ENCODE peak calls at places on chromosome 18, in five cellular contexts. S is adrenal gland; Z is stomach; V is GM23338; I is CD4-positive, CD25-positive, alpha-beta regulatory T cell. P is an unnamed sample.
A peak's percentile ranks its signal among the peaks of the same experiment; 100 is the strongest.

GRCh38 chr18:29874519-29875098 is 1167.9 kb downstream of the DSC3 start:
- DNase-seq in S (no peak), Z (no peak), V (peak; percentile 78), I (no peak), P (no peak)

GRCh38 chr18:67672142-67672541 is 155.6 kb upstream of the DSEL start:
- DNase-seq in S (no peak), Z (no peak), V (no peak), I (no peak), P (no peak)

GRCh38 chr18:70520867-70521266 is 232.0 kb downstream of the SOCS6 start:
- DNase-seq in S (no peak), Z (no peak), V (no peak), I (no peak), P (no peak)

GRCh38 chr18:40346146-40346545 is 1608.9 kb upstream of the PIK3C3 start:
- DNase-seq in S (no peak), Z (no peak), V (no peak), I (no peak), P (no peak)

GRCh38 chr18:78542204-78542603 is 437.4 kb upstream of the SALL3 start:
- DNase-seq in S (peak; percentile 62), Z (peak; percentile 94), V (no peak), I (no peak), P (no peak)

GRCh38 chr18:28015671-28016070 is 161.3 kb downstream of the CDH2 start:
- DNase-seq in S (no peak), Z (no peak), V (peak; percentile 22), I (no peak), P (no peak)

GRCh38 chr18:73235491-73235890 is 367.7 kb upstream of the NETO1 start:
- DNase-seq in S (no peak), Z (no peak), V (no peak), I (no peak), P (no peak)

GRCh38 chr18:21099442-21099841 is 12.2 kb downstream of the ROCK1 start:
- DNase-seq in S (no peak), Z (no peak), V (no peak), I (no peak), P (no peak)

GRCh38 chr18:2515408-2515807 is 55.9 kb downstream of the METTL4 start:
- DNase-seq in S (no peak), Z (no peak), V (no peak), I (no peak), P (no peak)

GRCh38 chr18:23265691-23266399 is 130.6 kb downstream of the CABLES1 start:
- DNase-seq in S (no peak), Z (no peak), V (no peak), I (no peak), P (no peak)

GRCh38 chr18:8876887-8877286 is 171.5 kb downstream of the MTCL1 start:
- DNase-seq in S (no peak), Z (no peak), V (no peak), I (no peak), P (no peak)

GRCh38 chr18:27665264-27665799 is 480.2 kb upstream of the CHST9 start:
- DNase-seq in S (no peak), Z (no peak), V (peak; percentile 69), I (no peak), P (no peak)

GRCh38 chr18:63262369-63263335 is 56.9 kb downstream of the BCL2 start:
- DNase-seq in S (no peak), Z (no peak), V (no peak), I (no peak), P (peak; percentile 36)
- H3K4me3 ChIP-seq in S (no peak overlapping the region), Z (no peak overlapping the region), V (no peak overlapping the region), I (no peak overlapping the region), P (no peak overlapping the region)

DNA sequence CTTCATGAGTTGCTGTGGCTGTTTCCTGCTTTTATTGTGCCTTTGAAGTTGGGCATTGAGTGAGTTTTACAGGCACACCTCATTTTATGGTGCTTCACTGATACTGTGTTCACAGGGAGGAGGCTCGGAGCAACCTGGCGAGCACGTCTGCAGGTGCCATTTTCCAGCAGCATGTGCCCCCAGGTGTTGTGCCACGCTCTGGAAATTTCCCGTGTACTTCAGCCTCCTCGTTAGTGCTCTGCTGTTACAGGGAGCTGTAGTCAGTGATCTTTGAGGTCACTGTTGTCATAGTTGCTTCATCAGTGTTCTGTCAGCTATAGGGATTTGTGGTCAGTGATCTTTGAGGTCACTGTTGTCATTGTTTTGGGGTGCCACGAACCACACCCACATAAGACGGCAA is 20.1 kb downstream of the CTDP1 start:
- DNase-seq in S (no peak), Z (no peak), V (no peak), I (no peak), P (no peak)
- H3K27ac ChIP-seq in S (no peak overlapping the region), Z (no peak overlapping the region), V (no peak overlapping the region), I (no peak overlapping the region), P (no peak overlapping the region)

GRCh38 chr18:62585274-62586147 is 62.7 kb downstream of the ZCCHC2 start:
- DNase-seq in S (no peak), Z (no peak), V (no peak), I (peak; percentile 2), P (no peak)

GRCh38 chr18:62588217-62588616 is 65.4 kb downstream of the ZCCHC2 start:
- DNase-seq in S (no peak), Z (no peak), V (no peak), I (no peak), P (no peak)

GRCh38 chr18:62586148-62586774 is 63.4 kb downstream of the ZCCHC2 start:
- DNase-seq in S (peak; percentile 81), Z (peak; percentile 60), V (peak; percentile 85), I (peak; percentile 41), P (peak; percentile 60)

GRCh38 chr18:62587689-62588088 is 64.9 kb downstream of the ZCCHC2 start:
- DNase-seq in S (no peak), Z (no peak), V (no peak), I (no peak), P (no peak)

GRCh38 chr18:62586781-62587487 is 64.1 kb downstream of the ZCCHC2 start:
- DNase-seq in S (no peak), Z (no peak), V (no peak), I (no peak), P (no peak)
- H3K4me1 ChIP-seq in S (no peaks in the 10 kb centered on the region), Z (peaks cover 25% of the 10 kb centered on the region), V (peaks cover 8% of the 10 kb centered on the region), I (peaks cover 26% of the 10 kb centered on the region), P (no peaks in the 10 kb centered on the region)

GRCh38 chr18:12476955-12477354 is 69.2 kb downstream of the PRELID3A start:
- DNase-seq in S (no peak), Z (no peak), V (no peak), I (no peak), P (no peak)
- H3K4me3 ChIP-seq in S (no peak overlapping the region), Z (no peak overlapping the region), V (no peak overlapping the region), I (no peak overlapping the region), P (no peak overlapping the region)

GRCh38 chr18:37252854-37253396 is 312.7 kb downstream of the CELF4 start:
- DNase-seq in S (no peak), Z (no peak), V (peak; percentile 35), I (no peak), P (no peak)
- H3K27ac ChIP-seq in S (no peak overlapping the region), Z (no peak overlapping the region), V (no peak overlapping the region), I (no peak overlapping the region), P (no peak overlapping the region)

GRCh38 chr18:44805176-44805575 is 124.5 kb downstream of the SETBP1 start:
- DNase-seq in S (no peak), Z (no peak), V (no peak), I (no peak), P (no peak)

GRCh38 chr18:44803019-44803650 is 122.4 kb downstream of the SETBP1 start:
- DNase-seq in S (no peak), Z (peak; percentile 78), V (peak; percentile 49), I (no peak), P (peak; percentile 62)

GRCh38 chr18:44804033-44804432 is 123.3 kb downstream of the SETBP1 start:
- DNase-seq in S (no peak), Z (no peak), V (no peak), I (no peak), P (no peak)

GRCh38 chr18:44801796-44802195 is 121.1 kb downstream of the SETBP1 start:
- DNase-seq in S (no peak), Z (no peak), V (no peak), I (no peak), P (no peak)

DNA sequence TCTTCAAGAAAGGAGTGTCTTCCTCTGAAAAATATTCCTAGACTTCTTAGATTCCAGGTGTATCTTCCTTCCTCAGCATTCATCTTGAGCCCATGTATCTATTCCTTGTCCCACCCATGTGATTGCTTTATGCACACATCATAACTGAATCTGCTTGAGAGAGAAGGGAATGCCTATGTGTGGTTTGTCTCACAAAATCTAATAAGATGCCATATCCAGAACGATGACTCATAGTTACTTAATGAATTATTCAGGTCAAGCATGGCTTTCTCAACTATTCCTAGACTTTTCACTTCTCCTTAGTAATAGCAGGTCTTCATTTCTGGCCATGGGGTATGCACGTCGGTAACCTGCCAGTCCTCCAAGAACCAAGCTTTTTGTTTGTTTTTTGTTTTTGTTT is 121.8 kb downstream of the SETBP1 start:
- DNase-seq in S (no peak), Z (no peak), V (no peak), I (no peak), P (no peak)
- H3K4me1 ChIP-seq in S (no peaks in the 10 kb centered on the region), Z (peaks cover 84% of the 10 kb centered on the region), V (peaks cover 9% of the 10 kb centered on the region), I (no peaks in the 10 kb centered on the region), P (no peaks in the 10 kb centered on the region)

DNA sequence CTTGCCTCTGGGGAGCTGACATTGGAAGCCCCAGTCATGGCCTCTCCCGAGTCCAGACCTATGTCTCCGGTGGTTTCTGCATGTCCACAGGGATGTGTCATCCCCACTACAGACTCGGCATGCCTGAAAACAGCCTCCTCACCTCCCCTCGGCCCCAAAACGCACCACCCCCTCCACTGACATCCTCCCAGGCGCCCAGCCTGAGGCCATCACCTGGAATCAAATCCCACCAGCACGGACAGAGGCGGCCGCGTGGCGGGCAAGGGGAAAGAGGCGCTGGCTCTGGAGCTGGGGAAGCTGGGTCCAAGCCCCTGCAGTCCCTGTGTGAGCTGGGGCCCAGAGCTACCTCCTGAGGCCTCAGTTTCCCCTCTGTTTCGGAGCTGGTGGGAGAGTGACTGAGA is 69.9 kb upstream of the SMAD7 start:
- DNase-seq in S (peak; percentile 12), Z (peak; percentile 23), V (no peak), I (no peak), P (peak; percentile 6)
- H3K4me3 ChIP-seq in S (no peak overlapping the region), Z (no peak overlapping the region), V (no peak overlapping the region), I (no peak overlapping the region), P (no peak overlapping the region)